ENCODE peak calls at places on chromosomes 5 and 9, in four cellular contexts. One of them, this sample, is unnamed. For H3K27me3, the result is how much of the 10 kb centered on the place peaks cover.

GRCh38 chr9:116859763-116860162 is 172.7 kb downstream of the TRIM32 start:
- DNase-seq in IMR-90: no peak
- DNase-seq in mammary epithelial cell: peak
- DNase-seq in cardiac muscle cell: no peak
- DNase-seq in this sample: no peak

GRCh38 chr5:12845549-12846159 is 941.4 kb upstream of the CTNND2 start:
- DNase-seq in IMR-90: no peak
- DNase-seq in mammary epithelial cell: no peak
- DNase-seq in cardiac muscle cell: no peak
- DNase-seq in this sample: no peak

GRCh38 chr9:126724226-126724625 is 80.6 kb upstream of the ZBTB43 start:
- DNase-seq in IMR-90: no peak
- DNase-seq in mammary epithelial cell: no peak
- DNase-seq in cardiac muscle cell: peak
- DNase-seq in this sample: no peak

GRCh38 chr9:7844283-7844682 is 44.7 kb upstream of the DMAC1 start:
- DNase-seq in IMR-90: peak
- DNase-seq in mammary epithelial cell: no peak
- DNase-seq in cardiac muscle cell: peak
- DNase-seq in this sample: no peak

GRCh38 chr9:87278971-87279731 is 218.5 kb upstream of the DAPK1 start:
- DNase-seq in IMR-90: peak
- DNase-seq in mammary epithelial cell: peak
- DNase-seq in cardiac muscle cell: no peak
- DNase-seq in this sample: no peak

GRCh38 chr5:133962801-133963476 is 5.5 kb downstream of the C5orf15 start:
- DNase-seq in IMR-90: peak
- DNase-seq in mammary epithelial cell: no peak
- DNase-seq in cardiac muscle cell: peak
- DNase-seq in this sample: peak

GRCh38 chr5:106873558-106873957 is 797.2 kb downstream of the EFNA5 start:
- DNase-seq in IMR-90: no peak
- DNase-seq in mammary epithelial cell: peak
- DNase-seq in cardiac muscle cell: no peak
- DNase-seq in this sample: no peak

GRCh38 chr9:98929096-98929495 is 14.6 kb upstream of the COL15A1 start:
- DNase-seq in IMR-90: peak
- DNase-seq in mammary epithelial cell: no peak
- DNase-seq in cardiac muscle cell: no peak
- DNase-seq in this sample: no peak

GRCh38 chr5:96493189-96493790 is 60.2 kb upstream of the PCSK1 start:
- DNase-seq in IMR-90: no peak
- DNase-seq in mammary epithelial cell: no peak
- DNase-seq in cardiac muscle cell: no peak
- DNase-seq in this sample: no peak

GRCh38 chr9:31470051-31470450 is 914.4 kb upstream of the ACO1 start:
- DNase-seq in IMR-90: no peak
- DNase-seq in mammary epithelial cell: no peak
- DNase-seq in cardiac muscle cell: no peak
- DNase-seq in this sample: no peak

GRCh38 chr9:19782005-19782404 is 6.8 kb downstream of the SLC24A2 start:
- DNase-seq in IMR-90: no peak
- DNase-seq in mammary epithelial cell: peak
- DNase-seq in cardiac muscle cell: peak
- DNase-seq in this sample: no peak

GRCh38 chr5:8478308-8478707 is 609.4 kb downstream of the MTRR start:
- DNase-seq in IMR-90: no peak
- DNase-seq in mammary epithelial cell: peak
- DNase-seq in cardiac muscle cell: no peak
- DNase-seq in this sample: no peak

GRCh38 chr9:9998491-9999287 is 614.1 kb downstream of the PTPRD start:
- DNase-seq in IMR-90: no peak
- DNase-seq in mammary epithelial cell: peak
- DNase-seq in cardiac muscle cell: no peak
- DNase-seq in this sample: no peak

GRCh38 chr9:29044959-29045358 is 1471.7 kb upstream of the C9orf72 start:
- DNase-seq in IMR-90: no peak
- DNase-seq in mammary epithelial cell: peak
- DNase-seq in cardiac muscle cell: peak
- DNase-seq in this sample: no peak

GRCh38 chr9:78029601-78030552 is 1.7 kb downstream of the GNAQ start:
- DNase-seq in IMR-90: peak
- DNase-seq in mammary epithelial cell: no peak
- DNase-seq in cardiac muscle cell: peak
- DNase-seq in this sample: no peak

GRCh38 chr9:78031271-78031825 is at the start of gene GNAQ:
- DNase-seq in IMR-90: peak
- DNase-seq in mammary epithelial cell: no peak
- DNase-seq in cardiac muscle cell: no peak
- DNase-seq in this sample: no peak

GRCh38 chr9:78026947-78027346 is 4.7 kb downstream of the GNAQ start:
- DNase-seq in IMR-90: peak
- DNase-seq in mammary epithelial cell: no peak
- DNase-seq in cardiac muscle cell: peak
- DNase-seq in this sample: no peak

GRCh38 chr9:78030553-78031270 is 899 bp downstream of the GNAQ start:
- DNase-seq in IMR-90: peak
- DNase-seq in mammary epithelial cell: peak
- DNase-seq in cardiac muscle cell: peak
- DNase-seq in this sample: no peak

GRCh38 chr9:78028926-78029325 is 2.7 kb downstream of the GNAQ start:
- DNase-seq in IMR-90: no peak
- DNase-seq in mammary epithelial cell: no peak
- DNase-seq in cardiac muscle cell: no peak
- DNase-seq in this sample: no peak
- TF ChIP-seq CTCF in IMR-90: no peak
- TF ChIP-seq CTCF in mammary epithelial cell: no peak
- TF ChIP-seq CTCF in cardiac muscle cell: no peak
- TF ChIP-seq CTCF in this sample: no peak

DNA sequence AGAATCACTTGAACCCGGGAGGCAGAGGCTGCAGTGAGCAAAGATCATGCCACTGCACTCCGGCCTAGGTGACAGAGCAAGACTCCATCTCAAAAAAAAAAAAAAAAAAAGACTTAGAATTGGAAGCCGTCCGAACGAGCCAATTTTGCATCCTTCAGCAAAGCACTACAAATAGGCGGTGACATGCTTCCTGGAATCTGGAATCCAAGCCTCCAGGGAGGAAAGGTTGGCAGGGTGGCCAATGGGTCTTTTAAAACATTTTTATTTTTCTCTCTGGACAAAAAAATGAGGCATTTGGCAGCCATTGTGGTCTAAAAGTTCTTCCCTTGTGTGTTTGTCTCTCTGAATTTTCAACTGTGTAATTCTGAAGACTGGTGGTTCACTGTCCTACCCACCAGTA is 26.4 kb downstream of the GGTA1 start:
- DNase-seq in IMR-90: no peak
- DNase-seq in mammary epithelial cell: no peak
- DNase-seq in cardiac muscle cell: no peak
- DNase-seq in this sample: no peak
- H3K27me3 ChIP-seq in IMR-90: half or more
- H3K27me3 ChIP-seq in mammary epithelial cell: under half
- H3K27me3 ChIP-seq in cardiac muscle cell: under half
- H3K27me3 ChIP-seq in this sample: under half

GRCh38 chr5:57887851-57888621 is 405.4 kb upstream of the ACTBL2 start:
- DNase-seq in IMR-90: peak
- DNase-seq in mammary epithelial cell: peak
- DNase-seq in cardiac muscle cell: peak
- DNase-seq in this sample: no peak
- TF ChIP-seq CTCF in IMR-90: peak
- TF ChIP-seq CTCF in mammary epithelial cell: peak
- TF ChIP-seq CTCF in cardiac muscle cell: peak
- TF ChIP-seq CTCF in this sample: peak

GRCh38 chr9:14723301-14723700 is 768 bp upstream of the CER1 start:
- DNase-seq in IMR-90: no peak
- DNase-seq in mammary epithelial cell: no peak
- DNase-seq in cardiac muscle cell: no peak
- DNase-seq in this sample: no peak

GRCh38 chr9:14719231-14719923 is 3.2 kb downstream of the CER1 start:
- DNase-seq in IMR-90: no peak
- DNase-seq in mammary epithelial cell: no peak
- DNase-seq in cardiac muscle cell: no peak
- DNase-seq in this sample: no peak

GRCh38 chr9:14722391-14723035 is at the start of gene CER1:
- DNase-seq in IMR-90: no peak
- DNase-seq in mammary epithelial cell: no peak
- DNase-seq in cardiac muscle cell: no peak
- DNase-seq in this sample: no peak
- H3K27me3 ChIP-seq in IMR-90: under half
- H3K27me3 ChIP-seq in mammary epithelial cell: under half
- H3K27me3 ChIP-seq in cardiac muscle cell: under half
- H3K27me3 ChIP-seq in this sample: under half

GRCh38 chr9:111896942-111897830 is 572 bp downstream of the UGCG start:
- DNase-seq in IMR-90: no peak
- DNase-seq in mammary epithelial cell: peak
- DNase-seq in cardiac muscle cell: peak
- DNase-seq in this sample: no peak
- TF ChIP-seq CTCF in IMR-90: peak
- TF ChIP-seq CTCF in mammary epithelial cell: no peak
- TF ChIP-seq CTCF in cardiac muscle cell: peak
- TF ChIP-seq CTCF in this sample: peak

GRCh38 chr5:116769470-116769869 is 194.8 kb upstream of the SEMA6A start:
- DNase-seq in IMR-90: no peak
- DNase-seq in mammary epithelial cell: no peak
- DNase-seq in cardiac muscle cell: no peak
- DNase-seq in this sample: no peak
- H3K27me3 ChIP-seq in IMR-90: under half
- H3K27me3 ChIP-seq in mammary epithelial cell: under half
- H3K27me3 ChIP-seq in cardiac muscle cell: under half
- H3K27me3 ChIP-seq in this sample: under half

GRCh38 chr9:131836021-131836420 is 96.1 kb upstream of the RAPGEF1 start:
- DNase-seq in IMR-90: no peak
- DNase-seq in mammary epithelial cell: no peak
- DNase-seq in cardiac muscle cell: no peak
- DNase-seq in this sample: no peak
- TF ChIP-seq CTCF in IMR-90: no peak
- TF ChIP-seq CTCF in mammary epithelial cell: no peak
- TF ChIP-seq CTCF in cardiac muscle cell: no peak
- TF ChIP-seq CTCF in this sample: no peak

This sample was measured in BJ.